ENCODE peak calls at places on chromosomes 5 and 9, in eight cellular contexts. H is substantia nigra, D is WTC11, Y is kidney tubule cell, A is omental fat pad, T is NCI-H1092 treated with DMSO at 0.1 percent for 48 hours, L is stomach, N is AG20443. W is an unnamed sample.
A peak's percentile ranks its signal among the peaks of the same experiment; 100 is the strongest.

GRCh38 chr5:143033535-143034260 is 263.5 kb downstream of the ARHGAP26 start:
- DNase-seq in L (no peak), Y (peak; percentile 92), D (no peak), T (no peak), A (no peak), N (peak; percentile 75), H (no peak), W (no peak)

GRCh38 chr5:135221187-135221473 is 177.9 kb downstream of the MACROH2A1 start:
- DNase-seq in D (no peak), L (peak; percentile 22), N (no peak), A (no peak), T (no peak), Y (no peak), H (no peak), W (no peak)

GRCh38 chr5:61280205-61280604 is 51.9 kb upstream of the ZSWIM6 start:
- DNase-seq in L (no peak), A (no peak), T (peak; percentile 83), D (no peak), Y (peak; percentile 93), N (peak; percentile 37), H (no peak), W (no peak)

GRCh38 chr5:150021491-150022162 is 21.1 kb downstream of the HMGXB3 start:
- DNase-seq in L (no peak), H (no peak), T (no peak), A (no peak), N (no peak), Y (peak; percentile 53), D (peak; percentile 20), W (no peak)

GRCh38 chr9:4489919-4490704 is at the start of gene SLC1A1:
- DNase-seq in Y (peak; percentile 87), D (peak; percentile 69), N (peak; percentile 81), H (peak; percentile 22), L (peak; percentile 73), T (peak; percentile 70), A (peak; percentile 30), W (peak; percentile 77)

GRCh38 chr9:137671196-137671538 is 52.4 kb downstream of the EHMT1 start:
- DNase-seq in L (no peak), A (no peak), Y (no peak), T (no peak), H (no peak), N (no peak), D (no peak), W (no peak)

GRCh38 chr5:146213210-146213838 is 9.9 kb downstream of the RBM27 start:
- DNase-seq in D (no peak), L (no peak), T (no peak), A (no peak), N (no peak), Y (peak; percentile 23), H (no peak), W (no peak)

GRCh38 chr5:136998864-136999263 is 500.3 kb downstream of the SPOCK1 start:
- DNase-seq in D (no peak), H (no peak), N (no peak), L (no peak), T (peak; percentile 11), A (no peak), Y (no peak), W (no peak)

GRCh38 chr5:78574157-78574673 is 74.4 kb downstream of the LHFPL2 start:
- DNase-seq in A (no peak), T (no peak), N (no peak), D (no peak), Y (no peak), L (no peak), H (no peak), W (no peak)

GRCh38 chr9:77807295-77807694 is 159.2 kb upstream of the GNA14 start:
- DNase-seq in A (no peak), D (no peak), L (no peak), N (peak; percentile 78), T (no peak), Y (peak; percentile 83), H (no peak), W (no peak)

GRCh38 chr5:159337291-159337974 is 7.1 kb upstream of the IL12B start:
- DNase-seq in T (no peak), L (no peak), D (no peak), N (peak; percentile 58), Y (peak; percentile 79), A (no peak), H (no peak), W (no peak)

GRCh38 chr5:150355791-150356190 is 1.7 kb upstream of the TCOF1 start:
- DNase-seq in L (no peak), H (no peak), T (no peak), D (no peak), N (no peak), A (no peak), Y (no peak), W (no peak)

GRCh38 chr9:78463750-78464149 is 166.8 kb downstream of the PSAT1 start:
- DNase-seq in Y (no peak), T (no peak), H (no peak), D (no peak), A (no peak), L (no peak), N (no peak), W (no peak)

GRCh38 chr5:127186657-127187056 is 103.9 kb upstream of the MEGF10 start:
- DNase-seq in L (no peak), N (no peak), A (no peak), Y (peak; percentile 28), D (no peak), T (no peak), H (no peak), W (no peak)

GRCh38 chr5:76363385-76364261 is 39.5 kb upstream of the IQGAP2 start:
- DNase-seq in T (no peak), H (no peak), L (peak; percentile 74), N (no peak), Y (peak; percentile 31), D (no peak), A (no peak), W (no peak)

GRCh38 chr9:118595719-118596305 is 773.4 kb downstream of the BRINP1 start:
- DNase-seq in A (no peak), N (peak; percentile 57), L (no peak), H (peak; percentile 1), D (peak; percentile 59), Y (peak; percentile 83), T (peak; percentile 54), W (no peak)

GRCh38 chr5:78591227-78591626 is 57.3 kb downstream of the LHFPL2 start:
- DNase-seq in A (no peak), L (no peak), H (no peak), D (no peak), Y (peak; percentile 86), T (no peak), N (peak; percentile 64), W (no peak)

GRCh38 chr9:4596165-4596922 is 65.8 kb upstream of the PLPP6 start:
- DNase-seq in N (no peak), L (no peak), Y (no peak), A (no peak), H (no peak), D (no peak), T (no peak), W (no peak)

W was measured in Right ventricle myocardium superior.